ENCODE peak calls at places on chromosome 4, in nine cellular contexts. D, E, J, G, A, V, Y, I and X are unnamed samples.

GRCh38 chr4:99734583-99735322 is 77.1 kb upstream of the C4orf54 start:
- DNase-seq in Y (no peak), V (no peak), E (no peak), G (no peak), D (no peak), J (no peak), A (no peak), I (no peak), X (no peak)

GRCh38 chr4:112145326-112145819 is at the start of gene FAM241A:
- DNase-seq in A (peak), D (peak), G (peak), J (peak), Y (peak), E (peak), I (peak), V (peak), X (peak)

GRCh38 chr4:16225996-16226815 is at the start of gene TAPT1:
- DNase-seq in D (peak), G (peak), J (peak), I (peak), V (peak), Y (peak), A (peak), E (no peak), X (no peak)

GRCh38 chr4:8117278-8117682 is 41.3 kb downstream of the ABLIM2 start:
- DNase-seq in A (no peak), J (no peak), G (peak), D (peak), E (peak), Y (peak), I (peak), V (peak), X (peak)

GRCh38 chr4:87227704-87228560 is 7.5 kb upstream of the KLHL8 start:
- DNase-seq in G (no peak), I (no peak), A (no peak), V (no peak), J (no peak), D (no peak), E (no peak), Y (no peak), X (no peak)

GRCh38 chr4:107472265-107472948 is 247.6 kb downstream of the PAPSS1 start:
- DNase-seq in G (no peak), J (no peak), I (no peak), E (no peak), Y (no peak), A (no peak), V (no peak), D (no peak), X (no peak)

GRCh38 chr4:111601671-111602070 is 543.6 kb upstream of the FAM241A start:
- DNase-seq in G (no peak), Y (no peak), J (no peak), A (no peak), E (no peak), I (peak), D (no peak), V (no peak), X (no peak)

GRCh38 chr4:94307231-94307840 is 35.3 kb downstream of the HPGDS start:
- DNase-seq in E (no peak), I (peak), D (no peak), V (no peak), Y (no peak), G (no peak), A (no peak), J (no peak), X (no peak)

GRCh38 chr4:164320847-164321246 is 433.1 kb upstream of the SMIM31 start:
- DNase-seq in G (no peak), D (no peak), V (no peak), J (no peak), E (no peak), Y (no peak), A (no peak), I (no peak), X (no peak)

GRCh38 chr4:81504685-81505598 is 33.2 kb upstream of the RASGEF1B start:
- DNase-seq in G (no peak), E (no peak), Y (peak), J (no peak), A (no peak), V (peak), I (no peak), D (peak), X (no peak)

GRCh38 chr4:109251396-109251795 is 51.1 kb downstream of the COL25A1 start:
- DNase-seq in G (no peak), E (peak), I (no peak), J (no peak), A (no peak), Y (no peak), V (no peak), D (no peak), X (no peak)

GRCh38 chr4:76540496-76540895 is 105.5 kb downstream of the SHROOM3 start:
- DNase-seq in Y (no peak), G (no peak), E (no peak), V (no peak), A (no peak), J (no peak), D (no peak), I (no peak), X (no peak)

GRCh38 chr4:184100297-184100885 is 117.3 kb downstream of the ENPP6 start:
- DNase-seq in D (peak), V (peak), Y (peak), A (peak), E (no peak), G (no peak), J (peak), I (peak), X (no peak)

GRCh38 chr4:54662123-54662522 is 4.4 kb downstream of the KIT start:
- DNase-seq in V (no peak), I (no peak), E (no peak), G (no peak), A (no peak), D (no peak), J (no peak), Y (no peak), X (no peak)

GRCh38 chr4:153348006-153348405 is 3.5 kb downstream of the MND1 start:
- DNase-seq in E (peak), G (no peak), J (no peak), I (no peak), Y (no peak), A (no peak), V (peak), D (no peak), X (peak)

GRCh38 chr4:29151584-29151983 is 1568.6 kb upstream of the PCDH7 start:
- DNase-seq in Y (no peak), E (no peak), I (peak), V (no peak), D (no peak), J (no peak), A (no peak), G (no peak), X (no peak)

GRCh38 chr4:854356-854755 is 28.4 kb upstream of the CPLX1 start:
- DNase-seq in I (no peak), D (no peak), E (no peak), V (no peak), Y (no peak), A (no peak), G (no peak), J (no peak), X (no peak)

GRCh38 chr4:160318567-160319220 is 1215.8 kb downstream of the RAPGEF2 start:
- DNase-seq in G (no peak), A (no peak), E (no peak), V (no peak), D (no peak), J (peak), Y (no peak), I (no peak), X (no peak)

GRCh38 chr4:89469930-89470375 is 162.4 kb upstream of the GPRIN3 start:
- DNase-seq in Y (no peak), E (peak), G (no peak), J (no peak), D (peak), V (peak), I (peak), A (no peak), X (peak)

GRCh38 chr4:159390648-159391047 is 287.8 kb downstream of the RAPGEF2 start:
- DNase-seq in Y (no peak), D (no peak), I (peak), V (no peak), G (peak), A (no peak), E (peak), J (no peak), X (peak)

GRCh38 chr4:142091085-142091513 is 454.7 kb downstream of the IL15 start:
- DNase-seq in V (no peak), Y (no peak), I (peak), G (no peak), J (no peak), E (peak), A (no peak), D (no peak), X (peak)

GRCh38 chr4:26397086-26397485 is 76.3 kb downstream of the RBPJ start:
- DNase-seq in I (no peak), E (no peak), A (no peak), Y (no peak), D (no peak), G (no peak), J (no peak), V (no peak), X (no peak)

GRCh38 chr4:74217365-74217764 is 59.4 kb downstream of the MTHFD2L start:
- DNase-seq in J (no peak), G (no peak), E (peak), A (no peak), I (peak), Y (no peak), D (no peak), V (no peak), X (peak)

GRCh38 chr4:147581601-147582350 is 35.4 kb upstream of the TMEM184C start:
- DNase-seq in G (no peak), J (no peak), D (no peak), E (no peak), Y (no peak), A (no peak), I (peak), V (no peak), X (no peak)

GRCh38 chr4:47939456-47939855 is 25.1 kb upstream of the NFXL1 start:
- DNase-seq in A (no peak), G (no peak), J (no peak), Y (no peak), V (no peak), D (no peak), I (no peak), E (no peak), X (no peak)

GRCh38 chr4:188143731-188144130 is 4.5 kb downstream of the TRIML1 start:
- DNase-seq in A (no peak), E (no peak), D (no peak), Y (no peak), G (no peak), I (no peak), V (no peak), J (no peak), X (no peak)

GRCh38 chr4:117817316-117817715 is 217.0 kb upstream of the NDST3 start:
- DNase-seq in G (no peak), Y (no peak), E (peak), A (no peak), D (no peak), I (no peak), J (no peak), V (no peak), X (peak)

GRCh38 chr4:37388672-37389368 is 144.3 kb downstream of the NWD2 start:
- DNase-seq in E (no peak), G (no peak), V (no peak), A (no peak), D (no peak), Y (no peak), J (no peak), I (no peak), X (no peak)

GRCh38 chr4:152073738-152074137 is 312.9 kb upstream of the GATB start:
- DNase-seq in D (no peak), G (no peak), Y (no peak), J (no peak), I (peak), V (no peak), A (no peak), E (peak), X (peak)

GRCh38 chr4:94399721-94400120 is 52.0 kb upstream of the PDLIM5 start:
- DNase-seq in V (no peak), I (no peak), E (no peak), G (no peak), J (no peak), A (no peak), Y (no peak), D (no peak), X (no peak)

GRCh38 chr4:14289708-14290107 is 662.2 kb upstream of the BOD1L1 start:
- DNase-seq in I (peak), G (no peak), Y (no peak), D (no peak), E (peak), A (no peak), J (no peak), V (no peak), X (peak)

GRCh38 chr4:74311696-74312313 is 3.5 kb downstream of the EPGN start:
- DNase-seq in A (no peak), D (peak), J (peak), G (peak), E (peak), I (peak), V (no peak), Y (no peak), X (peak)

GRCh38 chr4:89243741-89244252 is 63.8 kb downstream of the GPRIN3 start:
- DNase-seq in J (no peak), G (no peak), A (no peak), V (no peak), E (no peak), I (no peak), D (no peak), Y (no peak), X (no peak)

GRCh38 chr4:151236036-151236435 is 40.9 kb upstream of the PRSS48 start:
- DNase-seq in G (no peak), Y (no peak), V (no peak), D (no peak), E (no peak), I (no peak), A (no peak), J (no peak), X (no peak)

GRCh38 chr4:112523008-112523440 is 7.0 kb upstream of the NEUROG2 start:
- DNase-seq in J (no peak), G (no peak), E (no peak), D (peak), V (peak), A (no peak), Y (no peak), I (peak), X (no peak)